ENCODE peak calls at places on chromosomes 7 and 10, in ten cellular contexts. B is NCI-H1436 treated with DMSO at 0.1 percent for 48 hours; E is activated CD8-positive, alpha-beta T cell treated with anti-CD3 and anti-CD28 coated beads, Interleukin-2, amount 10 ng/mL, durations not matched to agents 7 days and 5 days; M is uterus; N is choroid plexus epithelial cell; U is NCI-H1930; L is activated CD4-positive, alpha-beta memory T cell treated with anti-CD3 and anti-CD28 coated beads for 36 hours; X is non-pigmented ciliary epithelial cell; V is stomach; Q is activated naive CD4-positive, alpha-beta T cell treated with anti-CD3 and anti-CD28 coated beads for 36 hours. J is an unnamed sample.

GRCh38 chr10:28833313-28833712 is 156.0 kb downstream of the BAMBI start:
- DNase-seq in M (no peak), V (no peak), Q (no peak), N (peak), X (no peak), L (no peak), B (no peak), E (no peak), U (no peak), J (no peak)

GRCh38 chr10:47311193-47311899 is 10.9 kb upstream of the GDF2 start:
- DNase-seq in E (peak), L (peak), U (no peak), V (peak), N (peak), X (no peak), B (no peak), Q (peak), M (peak), J (no peak)

GRCh38 chr10:119652361-119652760 is 1.2 kb downstream of the BAG3 start:
- DNase-seq in Q (peak), E (peak), X (no peak), U (no peak), V (no peak), L (peak), B (no peak), M (no peak), N (peak), J (no peak)

GRCh38 chr7:105524840-105525239 is 2.8 kb upstream of the PUS7 start:
- DNase-seq in B (no peak), N (no peak), V (no peak), Q (no peak), U (no peak), L (no peak), X (no peak), M (no peak), E (no peak), J (no peak)

GRCh38 chr10:57955076-57955475 is 312.6 kb downstream of the IPMK start:
- DNase-seq in Q (no peak), M (no peak), X (no peak), U (no peak), V (no peak), N (peak), B (no peak), L (no peak), E (no peak), J (no peak)

GRCh38 chr10:7846591-7846990 is 28.3 kb downstream of the TAF3 start:
- DNase-seq in E (no peak), U (no peak), B (no peak), V (no peak), N (no peak), X (no peak), M (no peak), Q (no peak), L (no peak), J (no peak)

GRCh38 chr10:3186365-3186764 is 13.8 kb upstream of the PITRM1 start:
- DNase-seq in V (no peak), N (no peak), L (peak), U (no peak), B (no peak), E (peak), M (no peak), Q (peak), X (no peak), J (no peak)

GRCh38 chr7:67105382-67105781 is 108.7 kb downstream of the TYW1 start:
- DNase-seq in M (no peak), V (no peak), Q (peak), N (peak), B (no peak), X (no peak), L (peak), U (no peak), E (no peak), J (no peak)

GRCh38 chr7:84372155-84372621 is 177.6 kb upstream of the SEMA3A start:
- DNase-seq in N (peak), M (no peak), U (no peak), X (peak), Q (no peak), V (no peak), E (no peak), L (no peak), B (no peak), J (peak)

GRCh38 chr10:71033396-71033980 is 145.1 kb upstream of the PCBD1 start:
- DNase-seq in E (no peak), V (no peak), L (no peak), N (no peak), Q (no peak), M (no peak), B (no peak), U (no peak), X (no peak), J (no peak)

GRCh38 chr7:130069978-130070899 is at the start of gene KLHDC10:
- DNase-seq in N (peak), E (peak), L (peak), Q (peak), M (peak), B (peak), V (peak), X (peak), U (peak), J (peak)

GRCh38 chr10:24277277-24277676 is 68.3 kb downstream of the KIAA1217 start:
- DNase-seq in E (no peak), X (no peak), Q (no peak), N (no peak), U (no peak), V (no peak), L (no peak), B (no peak), M (no peak), J (no peak)

GRCh38 chr7:66699998-66700397 is 40.5 kb upstream of the RABGEF1 start:
- DNase-seq in B (no peak), E (no peak), N (peak), L (no peak), Q (no peak), U (no peak), M (peak), X (no peak), V (no peak), J (no peak)

GRCh38 chr10:119104653-119105024 is 726 bp downstream of the DENND10 start:
- DNase-seq in Q (peak), L (peak), X (no peak), E (no peak), B (no peak), U (no peak), N (peak), M (peak), V (no peak), J (no peak)

GRCh38 chr10:50506861-50507573 is 116.7 kb downstream of the SGMS1 start:
- DNase-seq in M (no peak), E (no peak), V (no peak), Q (no peak), B (no peak), N (no peak), L (no peak), U (no peak), X (no peak), J (no peak)